ENCODE peak calls at places on chromosome 1, in seven cellular contexts. V, G, W, T, M, B and X are unnamed samples. For H3K79me2 and H3K9me2, the result is how much of the 10 kb centered on the place peaks cover.

GRCh38 chr1:31798433-31799195 is 17.2 kb downstream of the SPOCD1 start:
- DNase-seq in G (no peak), M (no peak), V (peak), W (peak), B (no peak), T (no peak), X (peak)

GRCh38 chr1:205056188-205056611 is 13.2 kb downstream of the CNTN2 start:
- DNase-seq in V (no peak), T (no peak), G (no peak), W (no peak), B (no peak), M (no peak), X (no peak)

GRCh38 chr1:41661428-41662060 is 177.1 kb upstream of the EDN2 start:
- DNase-seq in G (peak), T (no peak), W (no peak), B (no peak), V (no peak), M (no peak), X (peak)

GRCh38 chr1:30450148-30450817 is 273.1 kb downstream of the MATN1 start:
- DNase-seq in G (no peak), W (no peak), V (no peak), T (no peak), M (no peak), B (no peak), X (no peak)

GRCh38 chr1:60090662-60091061 is 17.1 kb upstream of the C1orf87 start:
- DNase-seq in G (no peak), W (no peak), V (no peak), T (no peak), B (no peak), M (no peak), X (no peak)

GRCh38 chr1:25544819-25545218 is 1.4 kb downstream of the LDLRAP1 start:
- DNase-seq in V (no peak), W (peak), B (no peak), T (no peak), G (no peak), M (no peak), X (peak)

GRCh38 chr1:8874230-8875201 is 4.0 kb downstream of the ENO1 start:
- DNase-seq in B (no peak), G (no peak), M (no peak), W (no peak), T (no peak), V (no peak), X (peak)

GRCh38 chr1:17008208-17008855 is 3.4 kb downstream of the ATP13A2 start:
- DNase-seq in T (no peak), V (no peak), B (no peak), M (no peak), G (no peak), W (no peak), X (no peak)

GRCh38 chr1:46543761-46544560 is 7.5 kb downstream of the KNCN start:
- DNase-seq in B (no peak), T (no peak), W (no peak), V (no peak), M (no peak), G (peak), X (no peak)

GRCh38 chr1:151593651-151594625 is 17.9 kb upstream of the SNX27 start:
- DNase-seq in W (peak), M (peak), G (peak), T (peak), B (peak), V (peak), X (peak)

GRCh38 chr1:228471762-228472398 is 15.3 kb upstream of the RNF187 start:
- DNase-seq in B (peak), T (peak), G (peak), V (peak), M (peak), W (peak), X (peak)

GRCh38 chr1:4062992-4063391 is 162.9 kb upstream of the C1orf174 start:
- DNase-seq in W (no peak), G (no peak), M (no peak), T (no peak), V (no peak), B (no peak), X (no peak)

GRCh38 chr1:159821171-159821867 is 5.4 kb upstream of the SLAMF8 start:
- DNase-seq in M (no peak), T (peak), W (no peak), B (no peak), V (no peak), G (peak), X (peak)

GRCh38 chr1:117686907-117687306 is 81.1 kb downstream of the TENT5C start:
- DNase-seq in V (peak), W (no peak), M (no peak), G (no peak), B (no peak), T (no peak), X (peak)

GRCh38 chr1:235854347-235854746 is 12.4 kb downstream of the LYST start:
- DNase-seq in T (no peak), W (no peak), V (no peak), G (no peak), M (no peak), B (no peak), X (no peak)

GRCh38 chr1:32247452-32247851 is 430 bp downstream of the FAM167B start:
- DNase-seq in W (no peak), T (no peak), M (no peak), G (no peak), V (no peak), B (no peak), X (no peak)

GRCh38 chr1:29532285-29532684 is 296.0 kb downstream of the PTPRU start:
- DNase-seq in B (no peak), G (no peak), V (no peak), T (no peak), W (no peak), M (no peak), X (no peak)

GRCh38 chr1:89855413-89856123 is 34.7 kb downstream of the LRRC8D start:
- DNase-seq in G (no peak), B (no peak), M (no peak), T (no peak), W (peak), V (peak), X (peak)

GRCh38 chr1:47213230-47213676 is 18.8 kb downstream of the TAL1 start:
- DNase-seq in T (no peak), G (no peak), V (no peak), W (no peak), B (no peak), M (no peak), X (no peak)

GRCh38 chr1:10530281-10530740 is 55.6 kb downstream of the PEX14 start:
- DNase-seq in B (no peak), W (no peak), V (no peak), T (no peak), M (no peak), G (peak), X (no peak)

GRCh38 chr1:12178511-12178910 is 11.7 kb downstream of the TNFRSF1B start:
- DNase-seq in G (no peak), W (no peak), T (no peak), B (no peak), V (no peak), M (no peak), X (no peak)

GRCh38 chr1:20165522-20165951 is 20.4 kb upstream of the UBXN10 start:
- DNase-seq in G (peak), T (peak), V (no peak), M (no peak), B (peak), W (peak), X (peak)

GRCh38 chr1:214549604-214550338 is 1.6 kb downstream of the PTPN14 start:
- DNase-seq in B (no peak), G (peak), V (peak), W (peak), M (no peak), T (no peak), X (peak)

GRCh38 chr1:165897326-165898303 is 70.2 kb downstream of the UCK2 start:
- DNase-seq in M (peak), V (no peak), B (no peak), T (no peak), W (no peak), G (no peak), X (peak)

GRCh38 chr1:165899461-165899941 is 72.1 kb downstream of the UCK2 start:
- DNase-seq in B (no peak), M (no peak), T (no peak), V (no peak), G (no peak), W (no peak), X (peak)

GRCh38 chr1:165896277-165896676 is 68.9 kb downstream of the UCK2 start:
- DNase-seq in B (no peak), G (no peak), T (no peak), V (no peak), W (peak), M (no peak), X (peak)

GRCh38 chr1:165900576-165901380 is 73.4 kb downstream of the UCK2 start:
- DNase-seq in G (no peak), V (no peak), M (no peak), T (no peak), B (no peak), W (no peak), X (peak)

GRCh38 chr1:165898837-165899236 is 71.4 kb downstream of the UCK2 start:
- DNase-seq in T (no peak), M (no peak), W (peak), G (no peak), V (no peak), B (no peak), X (peak)
- H3K79me2 ChIP-seq in T (under half), M (half or more), W (under half), G (half or more), V (under half), B (half or more), X (half or more)

GRCh38 chr1:6013491-6013890 is 21.3 kb upstream of the NPHP4 start:
- DNase-seq in G (no peak), B (no peak), W (no peak), V (no peak), M (no peak), T (no peak), X (no peak)
- H3K9me2 ChIP-seq in G (under half), B (under half), W (under half), V (under half), M (under half), T (under half), X (under half)

GRCh38 chr1:27430903-27431653 is 38.7 kb downstream of the GPR3 start:
- DNase-seq in W (peak), B (no peak), T (peak), V (no peak), M (peak), G (no peak), X (peak)
- H2AFZ ChIP-seq in W (no peak), B (no peak), T (no peak), V (no peak), M (no peak), G (no peak), X (no peak)

GRCh38 chr1:200891774-200892157 is 2.9 kb upstream of the INAVA start:
- DNase-seq in W (peak), G (peak), V (no peak), M (peak), B (no peak), T (no peak), X (no peak)

GRCh38 chr1:200892958-200893357 is 1.7 kb upstream of the INAVA start:
- DNase-seq in T (no peak), B (no peak), M (peak), V (no peak), G (no peak), W (peak), X (no peak)

GRCh38 chr1:200893411-200893901 is 1.2 kb upstream of the INAVA start:
- DNase-seq in M (peak), G (peak), B (no peak), V (peak), T (no peak), W (peak), X (no peak)

GRCh38 chr1:200890818-200891773 is 3.6 kb upstream of the INAVA start:
- DNase-seq in B (peak), V (peak), M (peak), G (peak), T (no peak), W (peak), X (peak)

GRCh38 chr1:200892546-200892945 is 2.2 kb upstream of the INAVA start:
- DNase-seq in B (no peak), W (no peak), T (no peak), G (peak), M (peak), V (peak), X (no peak)
- H3K79me2 ChIP-seq in B (under half), W (half or more), T (under half), G (half or more), M (half or more), V (under half), X (under half)

GRCh38 chr1:233347338-233347737 is 19.8 kb downstream of the MAP3K21 start:
- DNase-seq in T (no peak), G (no peak), V (no peak), M (no peak), B (no peak), W (no peak), X (no peak)
- H3K9me2 ChIP-seq in T (under half), G (under half), V (under half), M (under half), B (under half), W (under half), X (under half)